ENCODE peak calls at places on chromosomes 11 and 22, in six cellular contexts. V is hippocampal formation; G is cardiac muscle cell; D is activated naive CD8-positive, alpha-beta T cell treated with anti-CD3 and anti-CD28 coated beads, Interleukin-2, amount 50 U/mL, for 24 hours; Q is KG1; X is activated CD4-positive, alpha-beta T cell treated with anti-CD3 and anti-CD28 coated beads, Interleukin-2, amount 50 U/mL, for 4 hours. Z is an unnamed sample.

GRCh38 chr11:111387318-111387863 is 8.3 kb upstream of the POU2AF1 start:
- DNase-seq in Q (no peak), X (no peak), D (no peak), G (no peak), V (no peak), Z (peak)

GRCh38 chr22:37892566-37893338 is 13.3 kb upstream of the MICALL1 start:
- DNase-seq in Q (no peak), X (no peak), V (peak), D (no peak), G (peak), Z (no peak)

GRCh38 chr22:26565181-26565580 is 24.8 kb downstream of the TPST2 start:
- DNase-seq in D (no peak), X (no peak), G (no peak), V (no peak), Q (no peak), Z (no peak)

GRCh38 chr11:78208257-78209165 is 19.8 kb downstream of the USP35 start:
- DNase-seq in Q (no peak), X (no peak), G (peak), D (no peak), V (no peak), Z (no peak)

GRCh38 chr11:69278091-69278867 is 15.7 kb upstream of the MYEOV start:
- DNase-seq in D (no peak), Q (no peak), G (no peak), V (no peak), X (no peak), Z (no peak)

GRCh38 chr11:11916981-11917399 is 75.2 kb downstream of the USP47 start:
- DNase-seq in X (no peak), Q (no peak), G (peak), V (no peak), D (no peak), Z (no peak)

GRCh38 chr11:118238947-118239346 is 13.2 kb downstream of the MPZL3 start:
- DNase-seq in G (no peak), Q (peak), V (no peak), X (no peak), D (no peak), Z (no peak)

GRCh38 chr11:57785072-57785471 is 23.5 kb downstream of the CTNND1 start:
- DNase-seq in G (no peak), X (no peak), D (no peak), V (no peak), Q (no peak), Z (no peak)

GRCh38 chr11:118841469-118842222 is 42.0 kb upstream of the CXCR5 start:
- DNase-seq in V (no peak), D (peak), X (peak), G (no peak), Q (no peak), Z (no peak)

GRCh38 chr11:125871391-125872137 is 15.9 kb upstream of the HYLS1 start:
- DNase-seq in Q (no peak), X (no peak), V (no peak), G (peak), D (peak), Z (peak)

GRCh38 chr11:19790831-19791552 is 78.4 kb downstream of the NAV2 start:
- DNase-seq in Q (no peak), G (no peak), X (no peak), D (no peak), V (no peak), Z (no peak)

GRCh38 chr11:30155428-30155827 is 75.4 kb upstream of the FSHB start:
- DNase-seq in Q (no peak), X (no peak), G (no peak), D (no peak), V (no peak), Z (no peak)

GRCh38 chr11:65089621-65090020 is 5.6 kb downstream of the ZFPL1 start:
- DNase-seq in X (no peak), Q (no peak), D (no peak), V (no peak), G (no peak), Z (no peak)

GRCh38 chr11:132402056-132402684 is 1031.8 kb downstream of the NTM start:
- DNase-seq in X (no peak), D (no peak), Q (no peak), G (peak), V (peak), Z (no peak)

GRCh38 chr11:24935059-24935458 is 438.2 kb downstream of the LUZP2 start:
- DNase-seq in X (no peak), D (no peak), V (no peak), G (no peak), Q (no peak), Z (no peak)

GRCh38 chr11:91981995-91982394 is 242.6 kb upstream of the FAT3 start:
- DNase-seq in Q (no peak), V (no peak), D (no peak), G (peak), X (no peak), Z (no peak)

GRCh38 chr11:68832476-68833176 is 9.1 kb downstream of the CPT1A start:
- DNase-seq in X (no peak), D (no peak), Q (no peak), V (no peak), G (no peak), Z (no peak)

GRCh38 chr11:58028687-58029411 is 1.9 kb upstream of the OR6Q1 start:
- DNase-seq in X (no peak), V (no peak), D (no peak), G (no peak), Q (no peak), Z (no peak)

GRCh38 chr22:40593460-40594273 is 42.9 kb downstream of the MRTFA start:
- DNase-seq in V (no peak), G (no peak), D (no peak), X (no peak), Q (no peak), Z (no peak)

GRCh38 chr11:121099885-121100284 is 1.2 kb upstream of the TECTA start:
- DNase-seq in X (no peak), Q (no peak), G (no peak), D (no peak), V (no peak), Z (no peak)

GRCh38 chr22:47027766-47028165 is 265.3 kb downstream of the TBC1D22A start:
- DNase-seq in G (no peak), X (no peak), Q (no peak), V (no peak), D (no peak), Z (no peak)

GRCh38 chr11:66421492-66422205 is 814 bp downstream of the NPAS4 start:
- DNase-seq in V (peak), G (peak), D (peak), X (peak), Q (peak), Z (peak)

GRCh38 chr22:45554040-45554406 is 51.3 kb downstream of the FBLN1 start:
- DNase-seq in X (no peak), Q (no peak), D (no peak), G (no peak), V (no peak), Z (no peak)

GRCh38 chr22:19330865-19331418 is 39.4 kb upstream of the CLTCL1 start:
- DNase-seq in X (no peak), V (no peak), Q (no peak), D (no peak), G (no peak), Z (no peak)

GRCh38 chr11:85822814-85823213 is 11.9 kb upstream of the SYTL2 start:
- DNase-seq in D (no peak), V (no peak), X (no peak), G (peak), Q (no peak), Z (no peak)

GRCh38 chr11:111231836-111232235 is 13.7 kb upstream of the POU2AF2 start:
- DNase-seq in D (no peak), X (no peak), G (no peak), Q (no peak), V (no peak), Z (no peak)

GRCh38 chr11:70230151-70230839 is 27.2 kb downstream of the FADD start:
- DNase-seq in V (no peak), G (peak), X (no peak), D (no peak), Q (no peak), Z (no peak)

GRCh38 chr11:59562292-59562691 is 51.0 kb downstream of the OR4D9 start:
- DNase-seq in X (no peak), Q (no peak), D (no peak), G (no peak), V (no peak), Z (no peak)